ENCODE peak calls at places on chromosomes 2 and 18, in nine cellular contexts. C, K, H, U, F, P, D, E and Q are unnamed samples. For H3K27me3, the result is how much of the 10 kb centered on the place peaks cover.

GRCh38 chr18:60202702-60203101 is 169.9 kb downstream of the MC4R start:
- DNase-seq in C (no peak), K (no peak), H (no peak), U (no peak), F (no peak), P (no peak), D (no peak), E (no peak), Q (no peak)

GRCh38 chr2:119809329-119810038 is 49.8 kb downstream of the PTPN4 start:
- DNase-seq in C (no peak), K (no peak), H (no peak), U (no peak), F (no peak), P (no peak), D (no peak), E (no peak), Q (peak)

GRCh38 chr2:198991431-198991830 is 466.3 kb downstream of the SATB2 start:
- DNase-seq in C (no peak), K (no peak), H (no peak), U (no peak), F (no peak), P (no peak), D (no peak), E (no peak), Q (no peak)

GRCh38 chr2:95303191-95303914 is 6.2 kb downstream of the KCNIP3 start:
- DNase-seq in C (no peak), K (no peak), H (no peak), U (no peak), F (no peak), P (no peak), D (no peak), E (no peak), Q (no peak)

GRCh38 chr2:222952204-222952603 is 91.4 kb downstream of the ACSL3 start:
- DNase-seq in C (peak), K (no peak), H (no peak), U (no peak), F (no peak), P (no peak), D (no peak), E (no peak), Q (no peak)

GRCh38 chr2:205675861-205676516 is 6.3 kb upstream of the NRP2 start:
- DNase-seq in C (peak), K (peak), H (no peak), U (no peak), F (no peak), P (no peak), D (no peak), E (no peak), Q (no peak)

GRCh38 chr2:70548233-70548632 is 5.4 kb downstream of the TGFA start:
- DNase-seq in C (no peak), K (no peak), H (no peak), U (no peak), F (no peak), P (no peak), D (no peak), E (no peak), Q (no peak)

GRCh38 chr2:148978026-148978685 is 60.3 kb upstream of the LYPD6B start:
- DNase-seq in C (peak), K (no peak), H (no peak), U (no peak), F (no peak), P (no peak), D (peak), E (no peak), Q (no peak)

GRCh38 chr2:39778233-39778632 is 825 bp downstream of the THUMPD2 start:
- DNase-seq in C (no peak), K (no peak), H (no peak), U (no peak), F (no peak), P (no peak), D (no peak), E (no peak), Q (no peak)

GRCh38 chr18:21823848-21824247 is 83.3 kb downstream of the MIB1 start:
- DNase-seq in C (no peak), K (no peak), H (no peak), U (no peak), F (no peak), P (no peak), D (no peak), E (no peak), Q (no peak)

GRCh38 chr2:106534471-106534870 is 47.3 kb downstream of the CD8B2 start:
- DNase-seq in C (no peak), K (no peak), H (no peak), U (no peak), F (no peak), P (no peak), D (no peak), E (no peak), Q (no peak)

GRCh38 chr2:138433995-138434991 is 67.3 kb upstream of the SPOPL start:
- DNase-seq in C (peak), K (no peak), H (no peak), U (no peak), F (no peak), P (peak), D (no peak), E (no peak), Q (no peak)

GRCh38 chr2:98478861-98479770 is 34.5 kb downstream of the INPP4A start:
- DNase-seq in C (no peak), K (no peak), H (peak), U (no peak), F (no peak), P (no peak), D (no peak), E (no peak), Q (no peak)

GRCh38 chr2:18284331-18284730 is 276.1 kb downstream of the RDH14 start:
- DNase-seq in C (no peak), K (no peak), H (no peak), U (no peak), F (no peak), P (no peak), D (no peak), E (no peak), Q (no peak)

GRCh38 chr2:161381581-161381980 is 34.5 kb upstream of the TBR1 start:
- DNase-seq in C (no peak), K (no peak), H (no peak), U (no peak), F (no peak), P (no peak), D (no peak), E (no peak), Q (no peak)

GRCh38 chr18:63262369-63263335 is 56.9 kb downstream of the BCL2 start:
- DNase-seq in C (peak), K (no peak), H (no peak), U (no peak), F (peak), P (no peak), D (no peak), E (peak), Q (no peak)

GRCh38 chr2:26366957-26367356 is 20.4 kb upstream of the ADGRF3 start:
- DNase-seq in C (no peak), K (no peak), H (no peak), U (no peak), F (no peak), P (no peak), D (no peak), E (no peak), Q (no peak)

GRCh38 chr2:83103602-83104001 is 1355.5 kb downstream of the SUCLG1 start:
- DNase-seq in C (no peak), K (no peak), H (no peak), U (no peak), F (no peak), P (no peak), D (no peak), E (no peak), Q (peak)

GRCh38 chr18:9615280-9615797 is 980 bp upstream of the PPP4R1 start:
- DNase-seq in C (no peak), K (no peak), H (no peak), U (no peak), F (no peak), P (no peak), D (peak), E (no peak), Q (no peak)

GRCh38 chr18:54849683-54850082 is 21.4 kb downstream of the RAB27B start:
- DNase-seq in C (no peak), K (no peak), H (no peak), U (no peak), F (no peak), P (no peak), D (no peak), E (no peak), Q (no peak)

GRCh38 chr2:165833156-165833555 is 39.1 kb upstream of the GALNT3 start:
- DNase-seq in C (no peak), K (no peak), H (no peak), U (no peak), F (peak), P (no peak), D (no peak), E (no peak), Q (peak)

GRCh38 chr2:55768991-55769390 is 75.3 kb upstream of the PNPT1 start:
- DNase-seq in C (no peak), K (no peak), H (no peak), U (no peak), F (no peak), P (no peak), D (no peak), E (no peak), Q (no peak)

GRCh38 chr2:235458839-235459273 is 35.0 kb upstream of the AGAP1 start:
- DNase-seq in C (peak), K (no peak), H (no peak), U (no peak), F (peak), P (no peak), D (no peak), E (no peak), Q (no peak)

GRCh38 chr18:42517896-42518295 is 562.9 kb downstream of the PIK3C3 start:
- DNase-seq in C (no peak), K (no peak), H (no peak), U (no peak), F (no peak), P (no peak), D (no peak), E (no peak), Q (no peak)

GRCh38 chr2:27809761-27810241 is 38.3 kb downstream of the MRPL33 start:
- DNase-seq in C (no peak), K (no peak), H (no peak), U (no peak), F (no peak), P (no peak), D (no peak), E (no peak), Q (peak)

GRCh38 chr2:234047361-234047760 is 3.1 kb upstream of the SPP2 start:
- DNase-seq in C (no peak), K (no peak), H (no peak), U (no peak), F (no peak), P (no peak), D (no peak), E (no peak), Q (no peak)

GRCh38 chr2:15580451-15580850 is 11.2 kb upstream of the DDX1 start:
- DNase-seq in C (no peak), K (no peak), H (no peak), U (no peak), F (no peak), P (no peak), D (no peak), E (no peak), Q (no peak)

GRCh38 chr2:28613181-28613580 is 117.3 kb downstream of the PLB1 start:
- DNase-seq in C (no peak), K (no peak), H (no peak), U (no peak), F (no peak), P (no peak), D (no peak), E (no peak), Q (no peak)

GRCh38 chr18:61653823-61654551 is 238.8 kb downstream of the RNF152 start:
- DNase-seq in C (no peak), K (no peak), H (no peak), U (no peak), F (no peak), P (no peak), D (no peak), E (no peak), Q (no peak)
- H3K27ac ChIP-seq in C (no peak), K (no peak), H (no peak), U (no peak), F (peak), P (no peak), D (peak), E (no peak), Q (no peak)

GRCh38 chr2:153871231-153872221 is at the start of gene GALNT13:
- DNase-seq in C (peak), K (peak), H (no peak), U (peak), F (no peak), P (no peak), D (peak), E (no peak), Q (no peak)

GRCh38 chr2:153872311-153873061 is 764 bp downstream of the GALNT13 start:
- DNase-seq in C (peak), K (no peak), H (no peak), U (peak), F (no peak), P (no peak), D (peak), E (no peak), Q (no peak)

GRCh38 chr2:153866595-153866994 is 5.1 kb upstream of the GALNT13 start:
- DNase-seq in C (no peak), K (no peak), H (no peak), U (no peak), F (no peak), P (no peak), D (no peak), E (no peak), Q (no peak)

GRCh38 chr2:153873062-153874048 is 1.6 kb downstream of the GALNT13 start:
- DNase-seq in C (peak), K (no peak), H (no peak), U (peak), F (no peak), P (no peak), D (peak), E (no peak), Q (no peak)

GRCh38 chr2:153870308-153870707 is 1.4 kb upstream of the GALNT13 start:
- DNase-seq in C (peak), K (no peak), H (no peak), U (no peak), F (no peak), P (no peak), D (no peak), E (no peak), Q (no peak)
- H3K27me3 ChIP-seq in C (under half), K (under half), H (under half), U (under half), F (under half), P (under half), D (under half), E (under half), Q (under half)

GRCh38 chr18:3184275-3184963 is 35.3 kb downstream of the MYOM1 start:
- DNase-seq in C (no peak), K (no peak), H (no peak), U (no peak), F (no peak), P (no peak), D (no peak), E (no peak), Q (no peak)

GRCh38 chr18:3189884-3190283 is 29.9 kb downstream of the MYOM1 start:
- DNase-seq in C (no peak), K (no peak), H (no peak), U (no peak), F (no peak), P (no peak), D (no peak), E (no peak), Q (no peak)

GRCh38 chr18:3183103-3183717 is 36.6 kb downstream of the MYOM1 start:
- DNase-seq in C (no peak), K (no peak), H (no peak), U (no peak), F (no peak), P (no peak), D (no peak), E (no peak), Q (no peak)

GRCh38 chr18:3192286-3192685 is 27.5 kb downstream of the MYOM1 start:
- DNase-seq in C (no peak), K (no peak), H (no peak), U (no peak), F (no peak), P (no peak), D (no peak), E (no peak), Q (no peak)

DNA sequence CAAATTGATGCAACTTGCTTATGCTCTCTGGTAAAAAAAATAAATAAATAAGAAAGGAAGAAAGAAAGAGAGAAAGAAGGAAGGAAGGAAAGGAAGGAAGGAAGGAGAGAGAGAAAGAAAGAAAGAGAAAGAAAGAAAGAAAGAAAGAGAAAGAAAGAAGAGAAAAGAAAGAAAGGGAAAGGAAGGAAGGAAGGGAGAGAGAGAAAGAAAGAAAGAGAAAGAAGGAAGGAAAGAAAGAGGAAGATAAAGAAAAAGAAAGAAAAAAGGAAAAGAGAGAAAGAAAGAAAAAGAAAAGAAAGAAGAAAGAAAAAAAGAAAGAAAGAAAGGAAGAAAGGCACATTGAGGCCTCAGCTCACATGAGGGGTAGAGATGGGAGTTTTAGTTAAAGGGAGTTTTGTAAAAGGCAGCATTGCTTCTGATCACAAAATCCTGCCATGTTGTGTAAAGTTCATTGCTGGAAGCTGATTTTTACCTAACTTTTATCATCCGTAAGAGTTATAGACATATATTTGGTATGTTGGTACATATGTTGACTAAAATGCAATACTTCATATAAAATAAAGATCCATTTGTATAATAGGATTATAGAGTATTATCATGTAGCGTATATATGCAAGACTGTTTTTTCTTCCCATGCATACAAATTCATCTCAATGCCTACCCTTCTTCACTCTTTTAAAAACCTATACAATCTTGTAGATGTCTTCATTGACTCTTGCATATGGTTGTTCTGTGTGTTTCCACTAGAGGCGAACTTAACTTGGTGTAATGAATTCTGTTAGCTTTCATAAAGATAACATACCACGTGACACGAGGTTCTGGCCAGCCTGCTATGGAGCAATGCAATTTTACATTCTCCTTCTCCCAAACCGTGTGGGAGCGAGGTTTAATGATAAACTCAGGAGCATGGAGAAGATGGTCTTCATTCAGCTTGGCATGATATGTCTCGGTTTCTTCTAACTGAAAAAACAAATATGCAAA is 32.8 kb downstream of the MYOM1 start:
- DNase-seq in C (peak), K (no peak), H (no peak), U (no peak), F (no peak), P (peak), D (no peak), E (no peak), Q (no peak)
- TF ChIP-seq CTCF in C (peak), K (no peak), H (no peak), U (no peak), F (no peak), P (peak), D (peak), E (peak), Q (peak)

GRCh38 chr2:203814661-203815540 is 52.7 kb upstream of the CTLA4 start:
- DNase-seq in C (peak), K (peak), H (peak), U (peak), F (peak), P (peak), D (peak), E (peak), Q (peak)
- H3K27ac ChIP-seq in C (no peak), K (peak), H (no peak), U (no peak), F (no peak), P (no peak), D (no peak), E (peak), Q (no peak)

GRCh38 chr2:238239872-238240760 is at the start of gene HES6:
- DNase-seq in C (peak), K (peak), H (peak), U (peak), F (peak), P (peak), D (peak), E (peak), Q (peak)

GRCh38 chr2:238237441-238237840 is 2.4 kb downstream of the HES6 start:
- DNase-seq in C (no peak), K (no peak), H (no peak), U (no peak), F (no peak), P (no peak), D (no peak), E (no peak), Q (no peak)

GRCh38 chr2:238239552-238239871 is 326 bp downstream of the HES6 start:
- DNase-seq in C (peak), K (no peak), H (no peak), U (no peak), F (no peak), P (no peak), D (no peak), E (no peak), Q (no peak)

GRCh38 chr2:238238311-238238765 is 1.5 kb downstream of the HES6 start:
- DNase-seq in C (no peak), K (no peak), H (no peak), U (no peak), F (no peak), P (no peak), D (no peak), E (peak), Q (no peak)

GRCh38 chr2:238238766-238239551 is 879 bp downstream of the HES6 start:
- DNase-seq in C (no peak), K (no peak), H (peak), U (peak), F (no peak), P (peak), D (peak), E (peak), Q (no peak)
- H3K27me3 ChIP-seq in C (half or more), K (under half), H (under half), U (under half), F (under half), P (under half), D (under half), E (under half), Q (under half)

GRCh38 chr18:65753520-65753919 is 2.7 kb downstream of the CDH7 start:
- DNase-seq in C (peak), K (peak), H (no peak), U (peak), F (no peak), P (no peak), D (peak), E (no peak), Q (no peak)

GRCh38 chr18:65749881-65750280 is 931 bp upstream of the CDH7 start:
- DNase-seq in C (no peak), K (no peak), H (no peak), U (no peak), F (no peak), P (no peak), D (no peak), E (no peak), Q (no peak)

GRCh38 chr18:65752625-65753325 is 2.0 kb downstream of the CDH7 start:
- DNase-seq in C (no peak), K (no peak), H (no peak), U (no peak), F (no peak), P (no peak), D (no peak), E (no peak), Q (no peak)

GRCh38 chr18:65750421-65751144 is at the start of gene CDH7:
- DNase-seq in C (peak), K (no peak), H (no peak), U (peak), F (no peak), P (no peak), D (peak), E (peak), Q (no peak)

DNA sequence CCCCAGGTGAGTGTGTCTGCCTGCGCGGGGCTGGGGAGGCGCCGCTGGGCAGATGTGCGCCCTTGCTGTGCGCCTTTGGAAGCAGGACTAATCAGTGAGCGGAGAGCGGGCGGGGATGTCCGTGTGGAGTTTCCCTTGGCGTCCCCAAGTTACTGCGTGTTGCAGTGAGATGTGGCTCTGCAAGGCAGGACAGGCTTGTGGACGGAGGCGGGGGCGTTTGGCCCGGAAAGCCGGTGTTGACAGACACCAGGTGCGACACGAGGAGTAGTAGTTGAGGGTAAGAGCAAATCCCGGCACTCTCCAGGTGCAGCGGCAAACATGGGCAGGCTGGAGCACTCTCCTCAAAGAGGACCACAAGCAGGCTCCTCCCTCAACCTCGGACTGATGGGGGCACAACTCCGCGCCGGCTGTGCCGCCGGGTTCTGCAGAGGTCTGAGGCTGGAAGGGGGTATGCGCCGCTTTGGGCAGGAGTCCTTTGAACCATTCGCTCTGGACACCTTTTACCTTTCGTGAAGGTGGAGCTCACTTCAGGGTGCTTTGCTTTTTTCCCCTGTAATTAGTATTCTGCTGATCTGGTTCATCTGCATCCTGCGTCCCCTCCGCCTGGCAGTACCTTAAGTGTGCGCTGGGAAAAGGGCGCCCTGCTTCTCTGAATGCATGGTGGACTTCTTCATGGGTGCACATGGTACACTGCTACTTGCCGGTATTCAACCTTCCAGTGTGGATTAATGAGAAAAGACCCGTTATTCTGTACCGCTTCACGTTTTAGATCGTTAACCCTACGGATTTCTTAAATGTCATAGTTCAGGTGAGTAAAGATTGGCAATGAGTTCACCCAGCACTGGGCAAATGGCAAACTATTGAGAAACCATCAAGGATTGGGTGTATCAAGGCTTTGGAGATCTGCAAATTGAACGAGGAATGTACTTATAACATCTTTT is 603 bp downstream of the CDH7 start:
- DNase-seq in C (peak), K (no peak), H (no peak), U (peak), F (no peak), P (no peak), D (no peak), E (peak), Q (no peak)
- TF ChIP-seq CTCF in C (no peak), K (no peak), H (no peak), U (peak), F (no peak), P (no peak), D (peak), E (no peak), Q (no peak)